ENCODE peak calls at places on chromosomes 5 and 9, in nine cellular contexts. L is fibroblast of mammary gland, U is lower leg skin, X is Peyer's patch, F is progenitor cell of endocrine pancreas, K is cardiac muscle cell, Q is psoas muscle, G is choroid plexus epithelial cell, W is epithelial cell of esophagus. T is an unnamed sample.

GRCh38 chr5:2581418-2581817 is 170.1 kb downstream of the IRX2 start:
- DNase-seq in L (no peak), U (no peak), X (no peak), F (no peak), K (no peak), Q (no peak), G (no peak), W (no peak), T (no peak)

GRCh38 chr9:131609116-131609830 is 64.0 kb downstream of the PRRT1B start:
- DNase-seq in L (peak; percentile 75), U (peak; percentile 49), X (no peak), F (no peak), K (peak; percentile 69), Q (no peak), G (peak; percentile 62), W (peak; percentile 69), T (peak; percentile 38)

GRCh38 chr5:72848474-72849428 is 32.3 kb downstream of the TNPO1 start:
- DNase-seq in L (no peak), U (peak; percentile 30), X (peak; percentile 71), F (peak; percentile 54), K (peak; percentile 51), Q (peak; percentile 82), G (peak; percentile 44), W (peak; percentile 37), T (no peak)

GRCh38 chr5:58064799-58065198 is 395.1 kb downstream of the PLK2 start:
- DNase-seq in L (peak; percentile 52), U (no peak), X (no peak), F (no peak), K (no peak), Q (no peak), G (no peak), W (no peak), T (peak; percentile 55)

GRCh38 chr5:171314728-171315385 is 5.8 kb downstream of the TLX3 start:
- DNase-seq in L (no peak), U (no peak), X (no peak), F (no peak), K (peak; percentile 47), Q (peak; percentile 57), G (no peak), W (no peak), T (no peak)

GRCh38 chr5:67516959-67517358 is 320.4 kb upstream of the CD180 start:
- DNase-seq in L (peak; percentile 74), U (no peak), X (no peak), F (no peak), K (peak; percentile 72), Q (no peak), G (peak; percentile 97), W (peak; percentile 42), T (no peak)

GRCh38 chr9:6644346-6645152 is 980 bp downstream of the GLDC start:
- DNase-seq in L (no peak), U (no peak), X (no peak), F (no peak), K (no peak), Q (no peak), G (no peak), W (no peak), T (no peak)

GRCh38 chr9:121440265-121440664 is 59.4 kb downstream of the GGTA1 start:
- DNase-seq in L (peak; percentile 36), U (no peak), X (no peak), F (no peak), K (peak; percentile 51), Q (no peak), G (peak; percentile 68), W (peak; percentile 22), T (no peak)

GRCh38 chr9:92455217-92455616 is 27.1 kb downstream of the ASPN start:
- DNase-seq in L (no peak), U (no peak), X (no peak), F (no peak), K (no peak), Q (no peak), G (no peak), W (no peak), T (no peak)

GRCh38 chr5:145510324-145510723 is 324.8 kb downstream of the PRELID2 start:
- DNase-seq in L (peak; percentile 72), U (peak; percentile 21), X (no peak), F (no peak), K (peak; percentile 76), Q (no peak), G (peak; percentile 79), W (peak; percentile 13), T (no peak)

GRCh38 chr9:89811356-89811755 is 206.5 kb downstream of the GADD45G start:
- DNase-seq in L (no peak), U (peak; percentile 9), X (no peak), F (no peak), K (no peak), Q (no peak), G (no peak), W (no peak), T (no peak)

GRCh38 chr5:78979899-78980298 is 5.2 kb downstream of the ARSB start:
- DNase-seq in L (no peak), U (no peak), X (no peak), F (no peak), K (no peak), Q (no peak), G (peak; percentile 26), W (peak; percentile 58), T (no peak)

GRCh38 chr9:114430443-114430842 is 42.7 kb upstream of the AKNA start:
- DNase-seq in L (no peak), U (no peak), X (no peak), F (no peak), K (no peak), Q (no peak), G (no peak), W (peak; percentile 13), T (no peak)

GRCh38 chr5:146647656-146648199 is 131.7 kb upstream of the GPR151 start:
- DNase-seq in L (no peak), U (no peak), X (no peak), F (no peak), K (no peak), Q (no peak), G (no peak), W (no peak), T (peak; percentile 4)

GRCh38 chr5:16666140-16666860 is 49.5 kb upstream of the RETREG1 start:
- DNase-seq in L (no peak), U (no peak), X (no peak), F (no peak), K (no peak), Q (no peak), G (no peak), W (no peak), T (no peak)

DNA sequence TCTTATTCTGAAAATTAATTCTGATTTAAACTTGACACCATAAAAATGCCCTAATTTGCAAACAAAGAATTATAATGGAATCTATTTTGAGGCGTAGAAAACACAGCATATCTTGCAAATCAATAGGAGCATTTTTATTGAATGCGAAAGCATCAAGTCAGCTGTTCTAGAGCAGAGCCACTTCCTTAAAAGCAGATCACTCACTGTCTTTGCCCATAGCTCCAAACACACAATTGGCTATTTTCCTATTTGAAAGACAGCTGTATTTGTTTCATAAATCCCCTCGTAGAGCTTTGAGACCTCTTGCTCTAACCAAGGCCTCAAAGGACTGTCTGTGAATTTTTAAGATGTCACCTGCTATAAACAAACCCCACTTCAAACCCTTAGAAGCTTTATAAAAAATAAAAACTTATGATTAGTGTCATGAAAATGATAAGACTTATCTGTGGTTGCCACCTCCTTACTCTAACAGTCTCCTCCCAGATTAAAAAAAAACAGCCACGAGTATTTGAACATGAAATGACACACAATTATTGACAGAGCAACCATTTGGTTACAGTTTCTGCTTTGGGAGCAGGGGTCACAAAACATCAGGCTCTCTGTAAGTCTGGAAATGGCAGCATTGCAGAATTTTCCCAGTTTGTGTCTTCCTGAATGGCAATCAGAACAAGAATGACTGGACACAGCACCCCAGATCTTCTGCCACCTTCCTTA is 75.6 kb upstream of the RASEF start:
- DNase-seq in L (no peak), U (no peak), X (no peak), F (no peak), K (no peak), Q (no peak), G (no peak), W (no peak), T (no peak)
- TF ChIP-seq CTCF in L (no peak), U (no peak), X (no peak), F (no peak), K (no peak), Q (no peak), G (no peak), W (no peak), T (no peak)

GRCh38 chr5:52582313-52582712 is 205.4 kb upstream of the ITGA1 start:
- DNase-seq in L (no peak), U (no peak), X (no peak), F (no peak), K (no peak), Q (no peak), G (peak; percentile 5), W (no peak), T (no peak)
- TF ChIP-seq CTCF in L (no peak), U (no peak), X (no peak), F (no peak), K (no peak), Q (no peak), G (peak; percentile 34), W (no peak), T (peak; percentile 28)

DNA sequence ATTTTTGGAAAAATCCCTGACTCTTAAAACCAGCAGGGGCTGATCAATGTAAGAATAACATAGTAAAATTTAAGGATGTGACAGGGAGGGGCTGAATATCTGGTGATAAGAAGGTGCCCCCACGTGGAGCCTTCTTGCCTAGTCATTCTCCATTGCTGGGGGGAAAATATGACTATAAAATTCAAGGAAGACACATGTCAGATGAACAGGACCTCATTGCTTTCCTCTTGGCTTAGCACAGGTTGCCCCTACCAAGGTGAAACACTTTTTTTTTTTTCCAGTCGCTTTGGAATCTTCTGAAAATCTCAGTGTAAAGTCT is 310.9 kb downstream of the EFNA5 start:
- DNase-seq in L (no peak), U (no peak), X (no peak), F (no peak), K (no peak), Q (no peak), G (no peak), W (peak; percentile 24), T (no peak)
- TF ChIP-seq CTCF in L (no peak), U (no peak), X (no peak), F (no peak), K (no peak), Q (no peak), G (peak; percentile 26), W (no peak), T (no peak)

GRCh38 chr5:98403131-98403530 is 370.3 kb upstream of the RGMB start:
- DNase-seq in L (no peak), U (no peak), X (no peak), F (no peak), K (no peak), Q (no peak), G (no peak), W (no peak), T (no peak)

GRCh38 chr5:98398465-98398864 is 375.0 kb upstream of the RGMB start:
- DNase-seq in L (no peak), U (no peak), X (no peak), F (no peak), K (no peak), Q (no peak), G (no peak), W (no peak), T (no peak)

GRCh38 chr5:98397081-98397480 is 376.4 kb upstream of the RGMB start:
- DNase-seq in L (peak; percentile 94), U (no peak), X (no peak), F (no peak), K (peak; percentile 54), Q (no peak), G (peak; percentile 39), W (peak; percentile 33), T (peak; percentile 90)

GRCh38 chr5:98402130-98402529 is 371.3 kb upstream of the RGMB start:
- DNase-seq in L (no peak), U (no peak), X (no peak), F (no peak), K (no peak), Q (no peak), G (no peak), W (peak; percentile 54), T (no peak)

GRCh38 chr5:98401645-98402044 is 371.8 kb upstream of the RGMB start:
- DNase-seq in L (no peak), U (no peak), X (no peak), F (no peak), K (no peak), Q (no peak), G (no peak), W (no peak), T (no peak)
- TF ChIP-seq CTCF in L (no peak), U (no peak), X (no peak), F (no peak), K (no peak), Q (no peak), G (no peak), W (no peak), T (no peak)

T was measured in AG09309.